ENCODE peak calls at places on chromosomes 6 and 20, in four cellular contexts. Q is H9, P is neuronal stem cell, C is H1. V is an unnamed sample.
A peak's percentile ranks its signal among the peaks of the same experiment; 100 is the strongest.

GRCh38 chr20:62901891-62902290 is 24.4 kb downstream of the DIDO1 start:
- DNase-seq in Q (no peak), P (no peak), C (no peak), V (no peak)

GRCh38 chr6:10425973-10426780 is 11.3 kb upstream of the TFAP2A start:
- DNase-seq in Q (peak; percentile 55), P (no peak), C (no peak), V (peak; percentile 84)

GRCh38 chr6:148629197-148629909 is 117.5 kb upstream of the UST start:
- DNase-seq in Q (no peak), P (no peak), C (no peak), V (peak; percentile 72)

GRCh38 chr6:151024597-151024996 is 159.1 kb downstream of the MTHFD1L start:
- DNase-seq in Q (no peak), P (no peak), C (no peak), V (no peak)

GRCh38 chr6:110524305-110524704 is 47.9 kb upstream of the SLC22A16 start:
- DNase-seq in Q (no peak), P (no peak), C (no peak), V (no peak)

GRCh38 chr6:62891065-62891647 is 320.1 kb upstream of the FKBP1C start:
- DNase-seq in Q (no peak), P (peak; percentile 8), C (no peak), V (peak; percentile 11)

GRCh38 chr6:36752187-36752885 is 54.7 kb downstream of the RAB44 start:
- DNase-seq in Q (no peak), P (no peak), C (no peak), V (no peak)

GRCh38 chr6:48754631-48755030 is 643.6 kb upstream of the PTCHD4 start:
- DNase-seq in Q (no peak), P (no peak), C (no peak), V (no peak)

GRCh38 chr6:45806172-45806571 is 209.5 kb downstream of the CLIC5 start:
- DNase-seq in Q (no peak), P (no peak), C (no peak), V (no peak)

GRCh38 chr6:55069132-55069781 is 105.1 kb upstream of the HCRTR2 start:
- DNase-seq in Q (peak; percentile 30), P (peak; percentile 27), C (peak; percentile 2), V (peak; percentile 55)

GRCh38 chr6:44696099-44696498 is 308.6 kb downstream of the CDC5L start:
- DNase-seq in Q (peak; percentile 16), P (no peak), C (no peak), V (no peak)

GRCh38 chr6:145212807-145213206 is 522.5 kb downstream of the EPM2A start:
- DNase-seq in Q (no peak), P (no peak), C (no peak), V (no peak)

GRCh38 chr20:59356662-59357061 is 56.3 kb downstream of the EDN3 start:
- DNase-seq in Q (no peak), P (no peak), C (no peak), V (no peak)

GRCh38 chr6:167298166-167298565 is 7.1 kb downstream of the UNC93A start:
- DNase-seq in Q (no peak), P (no peak), C (no peak), V (no peak)

GRCh38 chr6:143260857-143261256 is 189.6 kb downstream of the ADAT2 start:
- DNase-seq in Q (no peak), P (no peak), C (no peak), V (no peak)

GRCh38 chr6:25006565-25007001 is 70.8 kb upstream of the RIPOR2 start:
- DNase-seq in Q (no peak), P (no peak), C (no peak), V (no peak)

GRCh38 chr20:23257848-23258746 is 92.5 kb upstream of the NXT1 start:
- DNase-seq in Q (no peak), P (no peak), C (no peak), V (peak; percentile 54)

GRCh38 chr20:63739129-63740069 is at the start of gene SLC2A4RG:
- DNase-seq in Q (peak; percentile 68), P (peak; percentile 79), C (no peak), V (peak; percentile 77)

GRCh38 chr6:152750694-152751093 is at the start of gene VIP:
- DNase-seq in Q (peak; percentile 71), P (peak; percentile 62), C (peak; percentile 36), V (peak; percentile 86)

GRCh38 chr6:56842602-56843475 is 112.1 kb upstream of the BEND6 start:
- DNase-seq in Q (peak; percentile 57), P (no peak), C (no peak), V (peak; percentile 78)

GRCh38 chr6:40426341-40427066 is 160.7 kb downstream of the LRFN2 start:
- DNase-seq in Q (no peak), P (no peak), C (no peak), V (no peak)

GRCh38 chr6:11363881-11364576 is 131.6 kb upstream of the NEDD9 start:
- DNase-seq in Q (no peak), P (no peak), C (no peak), V (no peak)

GRCh38 chr20:4449977-4450715 is 271.6 kb upstream of the PRND start:
- DNase-seq in Q (no peak), P (no peak), C (no peak), V (peak; percentile 15)

GRCh38 chr6:132041706-132042105 is 90.5 kb upstream of the CCN2 start:
- DNase-seq in Q (no peak), P (no peak), C (no peak), V (no peak)

GRCh38 chr6:160973311-160973710 is 18.3 kb upstream of the MAP3K4 start:
- DNase-seq in Q (no peak), P (no peak), C (no peak), V (peak; percentile 92)

GRCh38 chr20:45306431-45306982 is at the start of gene RBPJL:
- DNase-seq in Q (peak; percentile 71), P (no peak), C (no peak), V (peak; percentile 35)

GRCh38 chr6:31680841-31681671 is at the start of gene LY6G5C:
- DNase-seq in Q (peak; percentile 78), P (peak; percentile 56), C (no peak), V (peak; percentile 79)

GRCh38 chr6:124772733-124773319 is 189.4 kb upstream of the RNF217 start:
- DNase-seq in Q (no peak), P (no peak), C (no peak), V (no peak)

GRCh38 chr20:37379967-37380828 is 34.3 kb downstream of the SRC start:
- DNase-seq in Q (no peak), P (no peak), C (no peak), V (no peak)

GRCh38 chr20:5002077-5002413 is 735 bp upstream of the SLC23A2 start:
- DNase-seq in Q (peak; percentile 81), P (no peak), C (no peak), V (peak; percentile 57)

GRCh38 chr6:116090251-116090650 is 10.4 kb upstream of the NT5DC1 start:
- DNase-seq in Q (no peak), P (no peak), C (no peak), V (no peak)

GRCh38 chr6:57109905-57110304 is 19.9 kb downstream of the ZNF451 start:
- DNase-seq in Q (no peak), P (no peak), C (no peak), V (no peak)

GRCh38 chr20:11260611-11261010 is 586.8 kb upstream of the JAG1 start:
- DNase-seq in Q (no peak), P (no peak), C (no peak), V (no peak)

GRCh38 chr20:62576815-62577214 is 65.5 kb upstream of the SLCO4A1 start:
- DNase-seq in Q (peak; percentile 64), P (peak; percentile 43), C (no peak), V (peak; percentile 33)

GRCh38 chr20:44399446-44399845 is 43.9 kb downstream of the HNF4A start:
- DNase-seq in Q (no peak), P (no peak), C (no peak), V (no peak)

GRCh38 chr6:155275808-155276480 is 12.1 kb downstream of the CLDN20 start:
- DNase-seq in Q (no peak), P (no peak), C (no peak), V (no peak)
- H2BK120ac ChIP-seq in Q (no peak overlapping the region), P (no peak overlapping the region), C (no peak overlapping the region), V (no peak overlapping the region)

GRCh38 chr6:133610271-133610840 is 278.6 kb upstream of the TCF21 start:
- DNase-seq in Q (no peak), P (no peak), C (no peak), V (no peak)
- H2BK120ac ChIP-seq in Q (no peak overlapping the region), P (no peak overlapping the region), C (no peak overlapping the region), V (no peak overlapping the region)

GRCh38 chr6:138539882-138540281 is 40.6 kb upstream of the NHSL1 start:
- DNase-seq in Q (no peak), P (no peak), C (no peak), V (no peak)
- H2BK120ac ChIP-seq in Q (no peak overlapping the region), P (no peak overlapping the region), C (no peak overlapping the region), V (no peak overlapping the region)

GRCh38 chr6:3227363-3228045 is at the start of gene TUBB2B:
- DNase-seq in Q (peak; percentile 94), P (peak; percentile 91), C (no peak), V (peak; percentile 96)

GRCh38 chr6:3229566-3230274 is 2.3 kb upstream of the TUBB2B start:
- DNase-seq in Q (peak; percentile 80), P (peak; percentile 66), C (no peak), V (peak; percentile 79)

GRCh38 chr6:3228791-3229565 is 1.5 kb upstream of the TUBB2B start:
- DNase-seq in Q (peak; percentile 63), P (peak; percentile 77), C (no peak), V (peak; percentile 66)

GRCh38 chr6:3228046-3228671 is 706 bp upstream of the TUBB2B start:
- DNase-seq in Q (peak; percentile 94), P (peak; percentile 81), C (no peak), V (peak; percentile 89)

GRCh38 chr6:3226422-3227362 is 761 bp downstream of the TUBB2B start:
- DNase-seq in Q (no peak), P (peak; percentile 71), C (no peak), V (peak; percentile 81)
- H2BK120ac ChIP-seq in Q (no peak overlapping the region), P (peak overlapping the region; percentile 3), C (no peak overlapping the region), V (no peak overlapping the region)

GRCh38 chr6:26028212-26028752 is 58.9 kb upstream of the HFE start:
- DNase-seq in Q (no peak), P (no peak), C (no peak), V (no peak)

GRCh38 chr6:26025047-26025893 is 62.0 kb upstream of the HFE start:
- DNase-seq in Q (no peak), P (no peak), C (no peak), V (peak; percentile 71)

GRCh38 chr6:26027491-26028211 is 59.6 kb upstream of the HFE start:
- DNase-seq in Q (no peak), P (no peak), C (no peak), V (no peak)

GRCh38 chr6:26025894-26026832 is 61.1 kb upstream of the HFE start:
- DNase-seq in Q (peak; percentile 96), P (peak; percentile 88), C (peak; percentile 93), V (peak; percentile 98)

GRCh38 chr6:26026833-26027490 is 60.3 kb upstream of the HFE start:
- DNase-seq in Q (peak; percentile 93), P (peak; percentile 85), C (peak; percentile 85), V (peak; percentile 99)
- H2BK120ac ChIP-seq in Q (no peak overlapping the region), P (no peak overlapping the region), C (no peak overlapping the region), V (no peak overlapping the region)

GRCh38 chr20:39049148-39049547 is 87.0 kb downstream of the DHX35 start:
- DNase-seq in Q (no peak), P (no peak), C (no peak), V (no peak)

GRCh38 chr20:39050555-39050902 is 88.4 kb downstream of the DHX35 start:
- DNase-seq in Q (no peak), P (no peak), C (no peak), V (no peak)

GRCh38 chr20:39047417-39047985 is 85.4 kb downstream of the DHX35 start:
- DNase-seq in Q (no peak), P (no peak), C (no peak), V (no peak)

GRCh38 chr20:39048000-39048696 is 86.0 kb downstream of the DHX35 start:
- DNase-seq in Q (peak; percentile 81), P (peak; percentile 75), C (peak; percentile 43), V (peak; percentile 72)

GRCh38 chr20:39049684-39050554 is 87.8 kb downstream of the DHX35 start:
- DNase-seq in Q (peak; percentile 91), P (peak; percentile 78), C (peak; percentile 59), V (peak; percentile 85)
- H2BK120ac ChIP-seq in Q (no peak overlapping the region), P (no peak overlapping the region), C (peak overlapping the region; percentile 68), V (no peak overlapping the region)